ENCODE peak calls at places on chromosomes 13 and 19, in six cellular contexts. J is NB4, G is T-helper 1 cell, Q is AG09319, D is cardiac fibroblast, A is nucleus accumbens. Z is an unnamed sample.

GRCh38 chr19:41697198-41697855 is 9.3 kb upstream of the CEACAM7 start:
- DNase-seq in J (no peak), G (no peak), A (no peak), D (no peak), Q (no peak), Z (no peak)

GRCh38 chr19:55212447-55212846 is 3.1 kb upstream of the PTPRH start:
- DNase-seq in G (no peak), J (peak), Q (no peak), D (no peak), A (no peak), Z (no peak)

GRCh38 chr13:44899967-44900366 is 89.3 kb downstream of the NUFIP1 start:
- DNase-seq in Q (no peak), A (no peak), D (no peak), G (no peak), J (no peak), Z (no peak)

GRCh38 chr13:108086678-108087077 is 128.7 kb downstream of the LIG4 start:
- DNase-seq in D (peak), Q (no peak), A (no peak), J (peak), G (no peak), Z (no peak)

GRCh38 chr19:55460670-55461258 is 678 bp downstream of the ISOC2 start:
- DNase-seq in Q (peak), J (peak), A (peak), G (no peak), D (peak), Z (no peak)

GRCh38 chr13:76632388-76633044 is 253.7 kb downstream of the KCTD12 start:
- DNase-seq in D (no peak), J (peak), G (no peak), A (no peak), Q (no peak), Z (no peak)

GRCh38 chr19:41325947-41326706 is 16.2 kb downstream of the CCDC97 start:
- DNase-seq in Q (no peak), J (no peak), D (no peak), A (no peak), G (no peak), Z (no peak)

GRCh38 chr19:45342911-45343310 is 2.4 kb downstream of the KLC3 start:
- DNase-seq in J (no peak), G (no peak), Q (no peak), D (no peak), A (no peak), Z (no peak)

Z was measured in KG1.